ENCODE peak calls at places on chromosomes 12 and 14, in six cellular contexts. K is stimulated activated CD4-positive, alpha-beta T cell treated with anti-CD3 and anti-CD28 coated beads, Interleukin-4, amount 100 ng/mL, for 4 hours; I is choroid plexus epithelial cell; V is T-helper 2 cell; O is type B pancreatic cell; L is GM12864. X is an unnamed sample.

GRCh38 chr12:52249041-52249461 is 16.0 kb downstream of the KRT7 start:
- DNase-seq in L (no peak), O (no peak), I (no peak), K (no peak), V (no peak), X (no peak)

GRCh38 chr12:27802511-27802910 is 22.5 kb upstream of the MANSC4 start:
- DNase-seq in K (no peak), I (no peak), O (no peak), V (no peak), L (no peak), X (no peak)

GRCh38 chr12:58069268-58069967 is 128.1 kb downstream of the ATP23 start:
- DNase-seq in L (no peak), K (no peak), V (no peak), I (peak), O (no peak), X (no peak)

GRCh38 chr12:75977952-75978671 is 53.5 kb downstream of the PHLDA1 start:
- DNase-seq in V (peak), L (peak), K (peak), I (peak), O (no peak), X (peak)

GRCh38 chr12:6635856-6636521 is at the start of gene LPAR5:
- DNase-seq in K (no peak), V (no peak), L (no peak), O (no peak), I (peak), X (no peak)

GRCh38 chr14:70771781-70772212 is 37.5 kb downstream of the MAP3K9 start:
- DNase-seq in L (no peak), K (no peak), I (peak), V (no peak), O (no peak), X (no peak)

GRCh38 chr12:94134226-94134795 is 14.1 kb upstream of the PLXNC1 start:
- DNase-seq in K (no peak), I (peak), V (no peak), O (no peak), L (no peak), X (peak)

GRCh38 chr12:123512838-123513665 is 20.5 kb downstream of the RILPL1 start:
- DNase-seq in V (no peak), K (no peak), L (no peak), O (no peak), I (no peak), X (peak)

GRCh38 chr12:81465881-81466280 is 293.3 kb downstream of the PPFIA2 start:
- DNase-seq in V (no peak), O (no peak), L (no peak), K (no peak), I (no peak), X (no peak)

GRCh38 chr12:127411141-127411915 is 855.6 kb upstream of the TMEM132C start:
- DNase-seq in K (no peak), O (no peak), I (no peak), V (no peak), L (no peak), X (no peak)

GRCh38 chr12:123250471-123251383 is 17.5 kb downstream of the MTRFR start:
- DNase-seq in L (no peak), I (no peak), O (no peak), V (no peak), K (no peak), X (no peak)

GRCh38 chr14:101723061-101723595 is 38.4 kb upstream of the PPP2R5C start:
- DNase-seq in V (no peak), O (no peak), K (no peak), L (no peak), I (no peak), X (no peak)

GRCh38 chr14:87492556-87492955 is 500.4 kb downstream of the GALC start:
- DNase-seq in I (no peak), O (no peak), V (no peak), L (no peak), K (no peak), X (no peak)